ENCODE peak calls at places on chromosomes 7 and 10, in seven cellular contexts. Y is cardiac fibroblast; S is prostate gland; W is heart left ventricle; P is CD8-positive, alpha-beta T cell; G is pancreas; T is GM23338. Z is an unnamed sample.

GRCh38 chr7:95781967-95782586 is 9.7 kb downstream of the DYNC1I1 start:
- DNase-seq in Y (no peak), S (no peak), W (no peak), P (no peak), G (no peak), T (no peak), Z (no peak)

GRCh38 chr7:100013328-100013676 is 2.1 kb upstream of the ZKSCAN1 start:
- DNase-seq in Y (no peak), S (no peak), W (no peak), P (no peak), G (no peak), T (no peak), Z (peak)

GRCh38 chr10:111081595-111081994 is 4.8 kb downstream of the ADRA2A start:
- DNase-seq in Y (no peak), S (no peak), W (no peak), P (no peak), G (no peak), T (no peak), Z (no peak)

GRCh38 chr7:29447828-29448227 is 115.8 kb upstream of the PRR15 start:
- DNase-seq in Y (no peak), S (no peak), W (no peak), P (no peak), G (no peak), T (no peak), Z (no peak)

GRCh38 chr10:55410415-55410885 is 609.4 kb upstream of the PCDH15 start:
- DNase-seq in Y (no peak), S (peak), W (peak), P (no peak), G (no peak), T (peak), Z (peak)

GRCh38 chr7:139772115-139772514 is 5.7 kb downstream of the HIPK2 start:
- DNase-seq in Y (peak), S (peak), W (no peak), P (no peak), G (no peak), T (no peak), Z (peak)

GRCh38 chr10:124324856-124325657 is 93.7 kb downstream of the OAT start:
- DNase-seq in Y (no peak), S (no peak), W (no peak), P (no peak), G (no peak), T (no peak), Z (no peak)

GRCh38 chr10:87505366-87506113 is 847 bp downstream of the MINPP1 start:
- DNase-seq in Y (peak), S (peak), W (peak), P (peak), G (peak), T (peak), Z (peak)

GRCh38 chr10:110834622-110835219 is 37.0 kb upstream of the PDCD4 start:
- DNase-seq in Y (no peak), S (peak), W (peak), P (no peak), G (peak), T (peak), Z (peak)

GRCh38 chr10:92222603-92223275 is 68.1 kb downstream of the CPEB3 start:
- DNase-seq in Y (peak), S (no peak), W (no peak), P (no peak), G (no peak), T (no peak), Z (peak)

GRCh38 chr7:75716992-75717626 is 21.6 kb downstream of the HIP1 start:
- DNase-seq in Y (peak), S (no peak), W (no peak), P (no peak), G (no peak), T (no peak), Z (peak)

GRCh38 chr10:48519731-48520506 is 85.0 kb downstream of the ARHGAP22 start:
- DNase-seq in Y (no peak), S (no peak), W (no peak), P (no peak), G (no peak), T (no peak), Z (no peak)

GRCh38 chr10:111209666-111210065 is 132.8 kb downstream of the ADRA2A start:
- DNase-seq in Y (no peak), S (no peak), W (no peak), P (no peak), G (no peak), T (no peak), Z (no peak)

GRCh38 chr7:82674319-82674718 is 230.7 kb upstream of the CACNA2D1 start:
- DNase-seq in Y (peak), S (no peak), W (no peak), P (no peak), G (no peak), T (no peak), Z (no peak)

GRCh38 chr7:44261239-44261638 is 60.5 kb downstream of the YKT6 start:
- DNase-seq in Y (no peak), S (no peak), W (no peak), P (no peak), G (no peak), T (no peak), Z (no peak)
- TF ChIP-seq CTCF in Y (no peak), S (no peak), W (no peak), P (no peak), G (no peak), T (no peak), Z (no peak)

GRCh38 chr7:158029431-158029938 is 558.1 kb downstream of the PTPRN2 start:
- DNase-seq in Y (no peak), S (no peak), W (no peak), P (no peak), G (no peak), T (no peak), Z (no peak)

GRCh38 chr7:158027646-158028045 is 560.0 kb downstream of the PTPRN2 start:
- DNase-seq in Y (no peak), S (no peak), W (no peak), P (no peak), G (no peak), T (no peak), Z (no peak)

GRCh38 chr7:158030071-158030470 is 557.6 kb downstream of the PTPRN2 start:
- DNase-seq in Y (no peak), S (no peak), W (no peak), P (no peak), G (no peak), T (no peak), Z (no peak)

GRCh38 chr7:158028290-158028941 is 559.2 kb downstream of the PTPRN2 start:
- DNase-seq in Y (no peak), S (peak), W (no peak), P (no peak), G (no peak), T (no peak), Z (no peak)

DNA sequence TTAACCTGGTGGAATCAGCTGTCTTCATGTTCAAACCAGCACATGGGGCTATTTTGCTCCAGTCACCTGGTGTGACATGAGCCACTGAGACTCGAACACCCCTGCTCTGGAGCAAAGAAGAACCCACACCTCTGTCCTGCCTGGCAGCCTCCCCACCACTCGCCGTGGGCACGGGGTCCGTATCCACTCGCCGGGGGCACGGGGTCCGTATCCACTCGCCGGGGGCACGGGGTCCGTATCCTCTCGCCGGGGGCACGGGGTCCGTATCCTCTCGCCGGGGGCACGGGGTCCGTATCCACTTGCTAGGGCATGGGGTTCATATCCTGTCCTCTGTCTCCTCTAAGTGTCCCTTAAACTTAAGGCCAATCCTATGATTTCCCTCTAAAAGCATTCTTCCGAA is 558.7 kb downstream of the PTPRN2 start:
- DNase-seq in Y (no peak), S (no peak), W (no peak), P (no peak), G (no peak), T (no peak), Z (no peak)
- H3K4me3 ChIP-seq in Y (no peak), S (no peak), W (no peak), P (no peak), G (no peak), T (no peak), Z (no peak)

GRCh38 chr10:73788864-73789658 is 3.7 kb downstream of the ZSWIM8 start:
- DNase-seq in Y (no peak), S (no peak), W (no peak), P (no peak), G (no peak), T (no peak), Z (no peak)

GRCh38 chr10:73785721-73786511 is 510 bp downstream of the ZSWIM8 start:
- DNase-seq in Y (peak), S (peak), W (peak), P (peak), G (peak), T (peak), Z (peak)

GRCh38 chr10:73785221-73785720 is at the start of gene ZSWIM8:
- DNase-seq in Y (peak), S (peak), W (peak), P (peak), G (peak), T (peak), Z (peak)

GRCh38 chr10:73789659-73790055 is 4.3 kb downstream of the ZSWIM8 start:
- DNase-seq in Y (no peak), S (no peak), W (no peak), P (no peak), G (no peak), T (no peak), Z (no peak)

DNA sequence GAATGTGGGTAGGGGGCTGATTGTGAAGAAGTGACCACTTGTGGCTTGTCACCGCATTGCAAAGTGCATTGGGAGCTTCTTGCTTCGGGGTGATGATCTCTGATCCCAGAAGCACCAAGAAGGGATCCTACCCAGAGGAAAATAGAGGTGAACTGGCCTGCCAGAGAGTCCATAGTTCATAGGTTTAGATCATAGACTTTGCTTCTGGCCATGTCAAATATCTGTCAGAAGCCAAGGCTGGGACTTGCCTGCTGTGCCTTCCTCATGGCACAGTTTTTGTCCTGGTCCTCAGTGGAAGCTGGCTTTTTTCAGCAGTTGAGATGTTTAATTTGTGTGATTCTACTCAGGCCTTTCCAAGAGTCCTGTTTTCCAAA is 1.1 kb downstream of the ZSWIM8 start:
- DNase-seq in Y (no peak), S (no peak), W (no peak), P (no peak), G (no peak), T (no peak), Z (no peak)
- TF ChIP-seq CTCF in Y (no peak), S (no peak), W (no peak), P (no peak), G (no peak), T (no peak), Z (no peak)

GRCh38 chr10:88949912-88950664 is 2.5 kb downstream of the ACTA2 start:
- DNase-seq in Y (peak), S (no peak), W (no peak), P (no peak), G (no peak), T (no peak), Z (no peak)
- H3K4me3 ChIP-seq in Y (no peak), S (peak), W (no peak), P (no peak), G (no peak), T (no peak), Z (no peak)

GRCh38 chr7:123070702-123071286 is 75.3 kb upstream of the TAS2R16 start:
- DNase-seq in Y (peak), S (no peak), W (no peak), P (no peak), G (no peak), T (peak), Z (peak)
- TF ChIP-seq CTCF in Y (peak), S (no peak), W (no peak), P (no peak), G (peak), T (peak), Z (peak)

DNA sequence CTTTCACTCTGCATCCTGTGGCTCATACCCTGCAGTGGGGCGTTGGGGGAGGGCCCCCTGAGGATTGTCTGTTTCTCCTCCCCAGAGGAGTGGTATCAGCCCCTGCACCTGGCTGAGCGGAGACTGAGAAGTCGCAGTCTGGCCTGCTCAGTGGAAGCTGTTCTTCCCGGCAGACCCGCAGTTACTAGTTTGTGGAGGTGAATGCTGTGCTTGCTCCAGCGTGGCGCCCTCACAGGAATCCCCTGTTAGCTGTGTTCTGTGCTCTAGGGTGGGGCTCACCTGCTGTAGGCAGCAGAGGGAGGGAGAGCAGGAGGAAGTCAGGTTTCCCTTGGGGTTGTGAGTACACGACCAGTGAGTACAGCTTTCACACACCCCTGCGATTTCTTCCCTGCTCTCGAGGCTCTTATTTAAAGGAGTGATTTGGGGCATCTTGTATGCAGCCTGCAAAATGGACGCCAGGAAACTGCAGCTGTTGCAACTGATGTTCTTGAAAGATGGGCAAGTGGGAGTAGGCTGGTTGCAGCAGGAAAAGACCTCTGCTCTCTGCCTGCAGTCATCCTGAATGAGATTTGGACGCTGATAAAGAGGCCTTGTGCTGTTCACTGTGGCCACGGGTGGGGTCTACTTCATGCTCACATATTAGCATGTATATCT is 66.4 kb downstream of the HK1 start:
- DNase-seq in Y (no peak), S (no peak), W (no peak), P (no peak), G (no peak), T (peak), Z (no peak)
- H3K4me3 ChIP-seq in Y (no peak), S (no peak), W (no peak), P (peak), G (no peak), T (no peak), Z (no peak)

GRCh38 chr10:60029441-60029840 is 123.1 kb upstream of the CCDC6 start:
- DNase-seq in Y (no peak), S (no peak), W (no peak), P (no peak), G (no peak), T (no peak), Z (no peak)

GRCh38 chr10:60024506-60024905 is 118.2 kb upstream of the CCDC6 start:
- DNase-seq in Y (no peak), S (no peak), W (no peak), P (no peak), G (no peak), T (no peak), Z (no peak)

GRCh38 chr10:60023475-60023874 is 117.1 kb upstream of the CCDC6 start:
- DNase-seq in Y (no peak), S (no peak), W (no peak), P (no peak), G (no peak), T (no peak), Z (no peak)

GRCh38 chr10:60021324-60021723 is 115.0 kb upstream of the CCDC6 start:
- DNase-seq in Y (no peak), S (no peak), W (no peak), P (no peak), G (no peak), T (no peak), Z (no peak)

GRCh38 chr10:60025279-60025678 is 118.9 kb upstream of the CCDC6 start:
- DNase-seq in Y (no peak), S (no peak), W (no peak), P (no peak), G (no peak), T (no peak), Z (no peak)
- TF ChIP-seq CTCF in Y (no peak), S (no peak), W (no peak), P (no peak), G (no peak), T (no peak), Z (no peak)

DNA sequence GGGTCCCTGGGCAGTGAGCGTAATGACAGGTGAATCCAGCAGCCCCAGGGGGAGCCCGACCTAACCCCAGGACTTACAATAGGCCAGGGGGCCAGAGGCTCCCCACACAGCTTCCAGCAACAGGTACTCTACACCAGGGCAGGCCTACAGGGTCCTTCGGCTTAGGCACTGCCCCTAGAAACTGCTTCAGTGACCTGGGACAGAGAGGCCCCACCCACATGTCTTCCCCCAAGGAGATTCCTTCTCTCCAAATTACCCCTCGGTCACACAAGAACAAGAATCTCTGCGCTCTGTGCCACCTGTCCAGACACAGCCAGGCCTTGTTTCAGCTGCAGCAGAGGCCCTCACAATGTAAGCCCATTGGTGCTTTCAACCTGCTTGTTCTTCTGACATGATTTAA is 24.4 kb downstream of the SKIDA1 start:
- DNase-seq in Y (no peak), S (no peak), W (no peak), P (no peak), G (no peak), T (no peak), Z (no peak)
- H3K4me3 ChIP-seq in Y (no peak), S (no peak), W (no peak), P (no peak), G (no peak), T (peak), Z (no peak)

DNA sequence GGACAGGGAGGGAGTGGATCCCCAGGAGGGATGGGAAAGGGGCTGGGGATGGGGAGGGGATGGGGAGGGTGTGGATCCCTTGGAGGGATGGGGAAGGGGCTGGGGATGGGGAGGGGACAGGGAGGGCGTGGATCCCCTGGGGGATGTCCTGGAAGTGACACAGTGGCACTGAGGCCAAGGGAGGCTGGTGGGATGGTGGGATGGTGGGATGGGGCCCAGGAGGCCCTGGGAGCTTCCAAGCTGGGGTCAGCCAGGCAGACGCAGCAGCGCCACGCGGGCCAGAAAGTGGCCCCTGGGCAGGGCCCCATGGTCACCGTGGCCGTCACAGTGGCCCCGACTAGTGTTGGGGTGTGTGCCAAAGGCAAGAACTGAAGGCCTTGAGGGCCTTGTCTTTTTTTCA is 67.8 kb downstream of the INPP5A start:
- DNase-seq in Y (no peak), S (no peak), W (no peak), P (no peak), G (peak), T (no peak), Z (no peak)
- TF ChIP-seq CTCF in Y (no peak), S (no peak), W (no peak), P (no peak), G (no peak), T (no peak), Z (no peak)

Z was measured in epithelial cell of esophagus.